ENCODE peak calls at places on chromosomes 2 and 18, in ten cellular contexts. S is Kasumi-1; H is nephron progenitor cell; X is HT1080; C is T-helper 2 cell treated with Interferon-gamma antibody and Interleukin-4, amounts not matched to agents 5 μg/mL and 100 μg/mL, for 36 hours; Z is left cardiac atrium; R is midbrain; V is type B pancreatic cell; E is HEK293T; G is lower lobe of right lung. J is an unnamed sample.

GRCh38 chr18:13179566-13180113 is 38.9 kb upstream of the LDLRAD4 start:
- DNase-seq in S (no peak), H (no peak), X (no peak), C (peak), Z (no peak), R (no peak), V (no peak), E (no peak), G (no peak), J (no peak)

GRCh38 chr2:158783923-158784322 is 11.2 kb upstream of the DAPL1 start:
- DNase-seq in S (no peak), H (no peak), X (no peak), C (no peak), Z (no peak), R (no peak), V (no peak), E (no peak), G (no peak), J (peak)

GRCh38 chr2:164069542-164069941 is 333.7 kb upstream of the FIGN start:
- DNase-seq in S (no peak), H (no peak), X (no peak), C (no peak), Z (no peak), R (no peak), V (no peak), E (no peak), G (no peak), J (no peak)

GRCh38 chr2:231212329-231212845 is 14.0 kb downstream of the ARMC9 start:
- DNase-seq in S (no peak), H (no peak), X (peak), C (no peak), Z (no peak), R (no peak), V (no peak), E (no peak), G (no peak), J (no peak)

GRCh38 chr2:40118622-40119021 is 333.3 kb downstream of the SLC8A1 start:
- DNase-seq in S (no peak), H (no peak), X (no peak), C (no peak), Z (no peak), R (no peak), V (no peak), E (no peak), G (no peak), J (no peak)

GRCh38 chr18:54684786-54685185 is 93.7 kb downstream of the DYNAP start:
- DNase-seq in S (no peak), H (peak), X (no peak), C (no peak), Z (peak), R (no peak), V (no peak), E (peak), G (peak), J (no peak)

GRCh38 chr2:64604929-64605550 is 48.7 kb downstream of the SERTAD2 start:
- DNase-seq in S (no peak), H (no peak), X (no peak), C (no peak), Z (no peak), R (peak), V (no peak), E (no peak), G (no peak), J (peak)

GRCh38 chr18:68387246-68387645 is 327.7 kb downstream of the TMX3 start:
- DNase-seq in S (no peak), H (no peak), X (no peak), C (no peak), Z (no peak), R (no peak), V (no peak), E (no peak), G (no peak), J (peak)

GRCh38 chr2:204140258-204140657 is 203.7 kb downstream of the ICOS start:
- DNase-seq in S (no peak), H (no peak), X (no peak), C (no peak), Z (no peak), R (no peak), V (no peak), E (no peak), G (no peak), J (no peak)

GRCh38 chr2:99169534-99169933 is 11.3 kb downstream of the MITD1 start:
- DNase-seq in S (no peak), H (no peak), X (no peak), C (no peak), Z (no peak), R (no peak), V (no peak), E (no peak), G (no peak), J (no peak)

GRCh38 chr2:26168785-26169184 is 4.1 kb upstream of the GAREM2 start:
- DNase-seq in S (no peak), H (no peak), X (no peak), C (no peak), Z (no peak), R (no peak), V (no peak), E (no peak), G (no peak), J (no peak)

GRCh38 chr2:110691612-110692258 is 13.9 kb upstream of the BUB1 start:
- DNase-seq in S (no peak), H (no peak), X (no peak), C (no peak), Z (no peak), R (no peak), V (no peak), E (no peak), G (no peak), J (no peak)

GRCh38 chr2:238497610-238498005 is 70.9 kb downstream of the ASB1 start:
- DNase-seq in S (no peak), H (no peak), X (no peak), C (no peak), Z (no peak), R (no peak), V (no peak), E (no peak), G (no peak), J (no peak)

GRCh38 chr2:189835855-189836558 is 51.8 kb downstream of the PMS1 start:
- DNase-seq in S (no peak), H (no peak), X (no peak), C (no peak), Z (no peak), R (no peak), V (no peak), E (no peak), G (no peak), J (no peak)

GRCh38 chr2:73294239-73294638 is 891 bp upstream of the EGR4 start:
- DNase-seq in S (no peak), H (no peak), X (no peak), C (no peak), Z (no peak), R (no peak), V (no peak), E (no peak), G (no peak), J (no peak)

GRCh38 chr2:8549942-8550341 is 131.9 kb upstream of the ID2 start:
- DNase-seq in S (no peak), H (no peak), X (no peak), C (no peak), Z (no peak), R (no peak), V (no peak), E (no peak), G (no peak), J (no peak)

GRCh38 chr2:168550670-168551069 is 94.6 kb downstream of the CERS6 start:
- DNase-seq in S (peak), H (no peak), X (peak), C (no peak), Z (no peak), R (no peak), V (no peak), E (peak), G (peak), J (no peak)